ENCODE peak calls at places on chromosomes 11 and 22, in four cellular contexts. N is neural progenitor cell, P is SK-N-SH, Y is GM23248. U is an unnamed sample.
A peak's percentile ranks its signal among the peaks of the same experiment; 100 is the strongest.

GRCh38 chr22:19991645-19992451 is 24.8 kb downstream of the ARVCF start:
- DNase-seq in N (no peak), P (no peak), Y (no peak), U (no peak)

GRCh38 chr11:117789241-117789640 is 7.8 kb downstream of the DSCAML1 start:
- DNase-seq in N (no peak), P (no peak), Y (no peak), U (no peak)

GRCh38 chr11:70942593-70942992 is 309.8 kb downstream of the SHANK2 start:
- DNase-seq in N (no peak), P (no peak), Y (no peak), U (no peak)

GRCh38 chr22:35172452-35172851 is 84.8 kb upstream of the HMGXB4 start:
- DNase-seq in N (no peak), P (no peak), Y (no peak), U (no peak)

GRCh38 chr11:58980159-58980843 is 41.0 kb downstream of the GLYATL1 start:
- DNase-seq in N (no peak), P (no peak), Y (no peak), U (no peak)

GRCh38 chr11:61972112-61972795 is 4.8 kb upstream of the FTH1 start:
- DNase-seq in N (no peak), P (no peak), Y (no peak), U (no peak)

GRCh38 chr11:69888671-69889076 is 69.5 kb upstream of the FGF3 start:
- DNase-seq in N (peak; percentile 83), P (peak; percentile 90), Y (peak; percentile 58), U (peak; percentile 93)

GRCh38 chr11:29310016-29310415 is 706.8 kb downstream of the KCNA4 start:
- DNase-seq in N (no peak), P (no peak), Y (peak; percentile 79), U (peak; percentile 70)

GRCh38 chr11:87116185-87116584 is 78.5 kb downstream of the TMEM135 start:
- DNase-seq in N (no peak), P (peak; percentile 47), Y (no peak), U (no peak)

GRCh38 chr11:27716850-27717249 is 16.6 kb upstream of the BDNF start:
- DNase-seq in N (peak; percentile 47), P (no peak), Y (peak; percentile 71), U (peak; percentile 44)

GRCh38 chr11:90447651-90448050 is 224.8 kb upstream of the CHORDC1 start:
- DNase-seq in N (no peak), P (no peak), Y (no peak), U (no peak)

GRCh38 chr22:42438293-42438650 is 6.1 kb upstream of the NFAM1 start:
- DNase-seq in N (peak; percentile 61), P (no peak), Y (no peak), U (no peak)

GRCh38 chr11:88352139-88352538 is 14.6 kb upstream of the CTSC start:
- DNase-seq in N (no peak), P (no peak), Y (peak; percentile 43), U (peak; percentile 59)

GRCh38 chr22:24433868-24434471 is 6.6 kb downstream of the ADORA2A start:
- DNase-seq in N (no peak), P (peak; percentile 18), Y (peak; percentile 85), U (peak; percentile 59)

GRCh38 chr11:71489311-71490043 is 36.5 kb downstream of the NADSYN1 start:
- DNase-seq in N (no peak), P (no peak), Y (no peak), U (peak; percentile 15)

DNA sequence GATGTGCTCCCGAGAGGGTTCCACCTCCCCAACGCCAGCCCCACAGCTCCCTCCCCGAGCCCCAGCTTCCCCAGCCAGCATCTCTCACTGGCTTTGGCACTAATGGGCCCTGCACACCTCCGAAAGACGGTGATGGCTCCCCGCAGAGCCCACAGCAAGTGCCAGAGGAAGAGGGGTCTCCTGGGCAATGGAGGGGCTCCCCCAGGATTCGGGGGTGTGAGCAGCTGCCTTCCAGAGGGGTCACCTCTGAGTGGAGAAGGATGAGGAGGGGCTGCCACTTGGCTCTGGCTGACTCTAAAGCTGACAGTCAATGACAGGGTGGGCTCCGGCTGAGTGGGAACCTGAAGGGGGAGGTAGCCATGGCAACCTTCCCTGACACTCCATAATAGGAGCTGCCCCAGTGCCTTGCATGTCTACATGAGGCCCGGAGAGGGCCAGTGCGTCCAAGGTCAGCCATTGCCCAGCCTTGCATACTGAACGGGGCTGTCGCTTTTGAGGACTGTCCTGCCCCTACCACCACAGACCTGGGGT is 98.6 kb upstream of the SYT13 start:
- DNase-seq in N (peak; percentile 42), P (no peak), Y (no peak), U (no peak)
- H3K4me2 ChIP-seq in N (no peak overlapping the region), P (no peak overlapping the region), Y (no peak overlapping the region), U (no peak overlapping the region)

GRCh38 chr11:19552100-19552499 is 160.5 kb upstream of the NAV2 start:
- DNase-seq in N (no peak), P (no peak), Y (no peak), U (no peak)
- TF ChIP-seq EZH2phosphoT487 in N (no peak), P (no peak), Y (no peak), U (no peak)

GRCh38 chr22:23122216-23122957 is 19.4 kb downstream of the RSPH14 start:
- DNase-seq in N (no peak), P (no peak), Y (no peak), U (no peak)
- H3K4me2 ChIP-seq in N (no peak overlapping the region), P (no peak overlapping the region), Y (no peak overlapping the region), U (no peak overlapping the region)

GRCh38 chr11:124762624-124763155 is 600 bp upstream of the ESAM start:
- DNase-seq in N (peak; percentile 67), P (peak; percentile 79), Y (peak; percentile 30), U (peak; percentile 37)
- TF ChIP-seq EZH2phosphoT487 in N (peak; percentile 6), P (no peak), Y (peak; percentile 44), U (no peak)

DNA sequence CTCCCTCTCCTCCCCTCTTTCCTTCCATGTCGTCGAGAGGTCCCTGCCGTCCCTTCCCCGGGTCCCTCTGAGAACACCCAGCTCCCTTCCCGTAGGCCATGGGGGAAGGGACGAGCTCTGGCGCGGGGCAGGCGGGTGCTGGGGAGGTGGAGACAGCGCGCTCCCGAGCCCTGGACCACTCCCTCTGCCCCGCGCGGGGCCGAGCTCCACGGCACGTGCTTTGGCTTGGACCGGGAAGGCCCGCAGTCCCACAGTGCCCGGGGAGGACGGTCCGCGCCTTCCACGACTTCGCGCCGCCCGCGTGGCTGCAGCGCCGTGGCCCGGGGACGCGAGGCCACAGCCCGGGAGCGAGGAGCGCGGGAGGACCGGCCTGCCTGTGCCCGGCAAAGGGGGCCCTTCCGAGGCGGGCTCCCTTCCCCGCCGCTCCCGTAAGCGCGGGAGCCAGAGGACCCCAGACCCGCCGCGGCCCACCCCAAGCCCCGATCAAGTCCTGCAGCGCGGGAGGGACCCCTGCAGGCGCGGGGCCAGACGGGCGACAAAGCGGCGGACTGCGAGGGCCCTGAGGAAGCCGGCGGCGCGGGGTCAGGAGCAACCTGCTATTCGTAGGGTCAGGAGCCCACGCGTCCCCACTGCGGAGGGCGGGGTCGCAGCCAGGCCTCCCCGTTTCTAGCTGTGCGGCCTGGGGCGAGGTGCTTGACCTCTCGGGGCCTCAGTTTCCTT is 110.4 kb downstream of the WNT7B start:
- DNase-seq in N (peak; percentile 59), P (peak; percentile 56), Y (no peak), U (no peak)
- H3K4me2 ChIP-seq in N (peak overlapping the region; percentile 94), P (no peak overlapping the region), Y (peak overlapping the region; percentile 42), U (no peak overlapping the region)

GRCh38 chr11:85718991-85719807 is 33.2 kb upstream of the CCDC89 start:
- DNase-seq in N (peak; percentile 90), P (no peak), Y (peak; percentile 98), U (peak; percentile 99)
- TF ChIP-seq EZH2phosphoT487 in N (no peak), P (no peak), Y (no peak), U (no peak)

DNA sequence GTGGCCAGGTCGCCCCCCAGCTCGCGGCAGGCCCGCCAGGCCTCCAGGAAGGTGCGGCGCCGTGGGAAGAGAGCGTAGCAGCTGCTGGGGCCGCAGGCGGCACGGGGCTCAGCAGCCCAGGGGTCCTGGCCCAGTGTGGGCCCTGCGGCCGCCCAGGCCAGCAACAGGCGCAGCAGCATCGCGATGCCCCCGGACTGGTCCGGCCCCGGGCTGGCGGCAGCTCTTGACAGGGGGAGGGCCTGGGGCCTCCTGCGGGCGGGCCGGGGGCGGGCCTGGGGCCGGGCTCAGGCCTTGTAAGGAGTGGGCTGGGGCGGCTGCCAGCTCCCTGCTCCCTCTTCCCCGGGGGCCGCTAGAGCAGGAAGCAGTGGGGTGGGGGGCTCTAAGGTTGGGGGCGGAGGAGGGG is at the start of gene CD248:
- DNase-seq in N (peak; percentile 68), P (peak; percentile 83), Y (peak; percentile 81), U (no peak)
- H3K4me2 ChIP-seq in N (peak within 1 kb of the TSS; percentile 45), P (peak within 1 kb of the TSS; percentile 20), Y (peak within 1 kb of the TSS; percentile 97), U (no peak within 1 kb of the TSS)

U was measured in PC-3.